ENCODE peak calls at places on chromosomes 1 and 21, in five cellular contexts. E is T-helper 9 cell, B is IMR-90, S is NCI-H1417, X is lower leg skin. K is an unnamed sample.
A peak's percentile ranks its signal among the peaks of the same experiment; 100 is the strongest.

GRCh38 chr1:33094971-33095604 is 14.1 kb downstream of the AZIN2 start:
- DNase-seq in E (peak; percentile 26), S (peak; percentile 49), B (peak; percentile 71), X (peak; percentile 91), K (peak; percentile 40)

GRCh38 chr1:21329209-21329844 is 39.1 kb upstream of the ECE1 start:
- DNase-seq in X (no peak), B (no peak), E (no peak), S (no peak), K (no peak)

GRCh38 chr21:21200103-21200938 is 202.1 kb downstream of the NCAM2 start:
- DNase-seq in X (peak; percentile 84), E (no peak), S (no peak), B (peak; percentile 99), K (no peak)

GRCh38 chr1:232283864-232284263 is 346.1 kb downstream of the SIPA1L2 start:
- DNase-seq in S (no peak), B (no peak), E (no peak), X (no peak), K (no peak)

GRCh38 chr1:165365344-165365743 is 8.8 kb upstream of the LMX1A start:
- DNase-seq in E (no peak), X (no peak), B (no peak), S (peak; percentile 20), K (peak; percentile 43)

GRCh38 chr1:15902882-15903281 is 55.4 kb downstream of the SPEN start:
- DNase-seq in X (no peak), E (no peak), S (no peak), B (peak; percentile 91), K (no peak)

GRCh38 chr1:37721565-37721964 is 29.2 kb downstream of the CDCA8 start:
- DNase-seq in E (no peak), B (no peak), S (no peak), X (peak; percentile 76), K (no peak)

GRCh38 chr1:199129247-199129646 is 490.4 kb downstream of the PTPRC start:
- DNase-seq in X (no peak), E (no peak), B (peak; percentile 10), S (no peak), K (no peak)

GRCh38 chr1:10514490-10515235 is 39.9 kb downstream of the PEX14 start:
- DNase-seq in B (peak; percentile 61), X (peak; percentile 65), S (peak; percentile 79), E (no peak), K (peak; percentile 88)

GRCh38 chr1:11027316-11027715 is 14.9 kb downstream of the TARDBP start:
- DNase-seq in S (no peak), E (no peak), B (no peak), X (peak; percentile 13), K (no peak)

GRCh38 chr1:176541663-176542062 is 78.7 kb downstream of the PAPPA2 start:
- DNase-seq in E (no peak), X (no peak), B (no peak), S (no peak), K (no peak)

GRCh38 chr21:34983680-34984086 is 65.4 kb downstream of the RUNX1 start:
- DNase-seq in E (no peak), S (no peak), B (peak; percentile 63), X (no peak), K (no peak)

GRCh38 chr1:204417231-204417997 is 5.8 kb upstream of the PPP1R15B start:
- DNase-seq in E (no peak), S (no peak), X (peak; percentile 91), B (peak; percentile 97), K (peak; percentile 35)

GRCh38 chr1:208857471-208857870 is 613.3 kb upstream of the PLXNA2 start:
- DNase-seq in B (no peak), X (no peak), S (no peak), E (no peak), K (no peak)

GRCh38 chr1:26799479-26800133 is 11.9 kb downstream of the PIGV start:
- DNase-seq in B (peak; percentile 81), E (no peak), S (no peak), X (no peak), K (no peak)

GRCh38 chr1:74835046-74835445 is 102.1 kb downstream of the TYW3 start:
- DNase-seq in X (no peak), E (no peak), S (no peak), B (peak; percentile 85), K (peak; percentile 51)

GRCh38 chr1:245332085-245332484 is 177.3 kb downstream of the KIF26B start:
- DNase-seq in B (no peak), E (no peak), X (no peak), S (no peak), K (no peak)

GRCh38 chr1:8394456-8395321 is 76.8 kb downstream of the SLC45A1 start:
- DNase-seq in S (no peak), X (no peak), B (peak; percentile 96), E (peak; percentile 14), K (no peak)

GRCh38 chr1:113818585-113818984 is 6.3 kb upstream of the RSBN1 start:
- DNase-seq in B (no peak), S (no peak), E (no peak), X (no peak), K (no peak)

GRCh38 chr1:145985502-145986439 is 10.6 kb downstream of the TXNIP start:
- DNase-seq in X (no peak), B (peak; percentile 73), E (no peak), S (no peak), K (peak; percentile 66)

GRCh38 chr1:155646307-155646706 is 36.3 kb downstream of the MSTO1 start:
- DNase-seq in X (no peak), S (no peak), E (no peak), B (peak; percentile 39), K (peak; percentile 63)

GRCh38 chr1:8427493-8427892 is 109.6 kb downstream of the SLC45A1 start:
- DNase-seq in S (no peak), X (no peak), B (no peak), E (no peak), K (no peak)

GRCh38 chr1:74623716-74624115 is 49.9 kb downstream of the ERICH3 start:
- DNase-seq in X (no peak), B (no peak), E (no peak), S (no peak), K (no peak)

GRCh38 chr1:28129150-28129549 is 40.7 kb upstream of the EYA3 start:
- DNase-seq in S (no peak), B (peak; percentile 82), X (no peak), E (no peak), K (peak; percentile 8)